ENCODE peak calls at places on chromosomes 12 and 14, in six cellular contexts. N is GM12892, A is GM12878, M is K562, O is H1, W is HepG2. Y is an unnamed sample.

GRCh38 chr14:60970146-60970545 is 10.7 kb downstream of the TRMT5 start:
- DNase-seq in N (no peak), A (no peak), M (no peak), O (no peak), W (no peak), Y (no peak)

GRCh38 chr12:130454296-130454695 is 116.6 kb downstream of the PIWIL1 start:
- DNase-seq in N (no peak), A (no peak), M (no peak), O (no peak), W (no peak), Y (no peak)

GRCh38 chr14:30382221-30382620 is 176.7 kb upstream of the G2E3 start:
- DNase-seq in N (no peak), A (no peak), M (no peak), O (no peak), W (no peak), Y (no peak)

GRCh38 chr14:105487986-105488777 is 1.5 kb downstream of the CRIP1 start:
- DNase-seq in N (no peak), A (no peak), M (no peak), O (no peak), W (no peak), Y (no peak)

GRCh38 chr14:71011479-71011878 is 104.2 kb downstream of the PCNX1 start:
- DNase-seq in N (no peak), A (no peak), M (no peak), O (no peak), W (no peak), Y (no peak)

GRCh38 chr12:105705235-105705634 is 374.7 kb downstream of the C12orf75 start:
- DNase-seq in N (no peak), A (no peak), M (no peak), O (no peak), W (no peak), Y (no peak)

GRCh38 chr12:124025661-124026060 is 52.6 kb downstream of the ZNF664 start:
- DNase-seq in N (no peak), A (no peak), M (no peak), O (no peak), W (no peak), Y (no peak)

GRCh38 chr12:63521706-63522105 is 146.6 kb downstream of the DPY19L2 start:
- DNase-seq in N (no peak), A (no peak), M (no peak), O (no peak), W (no peak), Y (no peak)

GRCh38 chr12:25065035-25065434 is 116.1 kb upstream of the BCAT1 start:
- DNase-seq in N (no peak), A (no peak), M (no peak), O (no peak), W (no peak), Y (no peak)

GRCh38 chr12:105485321-105485910 is 154.9 kb downstream of the C12orf75 start:
- DNase-seq in N (no peak), A (no peak), M (no peak), O (no peak), W (no peak), Y (no peak)

GRCh38 chr12:104519190-104519857 is 62.6 kb downstream of the CHST11 start:
- DNase-seq in N (no peak), A (no peak), M (no peak), O (no peak), W (no peak), Y (no peak)

GRCh38 chr14:79424462-79424861 is 786.8 kb downstream of the DIO2 start:
- DNase-seq in N (no peak), A (no peak), M (no peak), O (no peak), W (no peak), Y (no peak)

GRCh38 chr12:52335598-52336262 is 14.5 kb upstream of the KRT83 start:
- DNase-seq in N (no peak), A (no peak), M (no peak), O (no peak), W (no peak), Y (no peak)

GRCh38 chr14:105375635-105376057 is 22.7 kb upstream of the TEX22 start:
- DNase-seq in N (no peak), A (no peak), M (no peak), O (no peak), W (no peak), Y (no peak)

GRCh38 chr14:100292776-100293461 is 13.3 kb downstream of the SLC25A29 start:
- DNase-seq in N (no peak), A (no peak), M (no peak), O (no peak), W (no peak), Y (no peak)

GRCh38 chr14:91059576-91060471 is 617 bp downstream of the RPS6KA5 start:
- DNase-seq in N (peak), A (no peak), M (peak), O (peak), W (peak), Y (peak)

GRCh38 chr14:22900088-22900799 is 17.2 kb downstream of the REM2 start:
- DNase-seq in N (no peak), A (peak), M (peak), O (no peak), W (peak), Y (no peak)

GRCh38 chr12:32395031-32395430 is 4.3 kb upstream of the FGD4 start:
- DNase-seq in N (no peak), A (no peak), M (no peak), O (no peak), W (no peak), Y (no peak)

GRCh38 chr12:46402861-46403731 is 30.5 kb upstream of the SLC38A2 start:
- DNase-seq in N (no peak), A (no peak), M (no peak), O (no peak), W (peak), Y (no peak)

GRCh38 chr14:26281280-26281998 is 316.4 kb downstream of the NOVA1 start:
- DNase-seq in N (no peak), A (no peak), M (peak), O (no peak), W (peak), Y (no peak)

GRCh38 chr14:96096639-96097610 is 57.8 kb downstream of the C14orf132 start:
- DNase-seq in N (no peak), A (no peak), M (no peak), O (no peak), W (no peak), Y (no peak)

DNA sequence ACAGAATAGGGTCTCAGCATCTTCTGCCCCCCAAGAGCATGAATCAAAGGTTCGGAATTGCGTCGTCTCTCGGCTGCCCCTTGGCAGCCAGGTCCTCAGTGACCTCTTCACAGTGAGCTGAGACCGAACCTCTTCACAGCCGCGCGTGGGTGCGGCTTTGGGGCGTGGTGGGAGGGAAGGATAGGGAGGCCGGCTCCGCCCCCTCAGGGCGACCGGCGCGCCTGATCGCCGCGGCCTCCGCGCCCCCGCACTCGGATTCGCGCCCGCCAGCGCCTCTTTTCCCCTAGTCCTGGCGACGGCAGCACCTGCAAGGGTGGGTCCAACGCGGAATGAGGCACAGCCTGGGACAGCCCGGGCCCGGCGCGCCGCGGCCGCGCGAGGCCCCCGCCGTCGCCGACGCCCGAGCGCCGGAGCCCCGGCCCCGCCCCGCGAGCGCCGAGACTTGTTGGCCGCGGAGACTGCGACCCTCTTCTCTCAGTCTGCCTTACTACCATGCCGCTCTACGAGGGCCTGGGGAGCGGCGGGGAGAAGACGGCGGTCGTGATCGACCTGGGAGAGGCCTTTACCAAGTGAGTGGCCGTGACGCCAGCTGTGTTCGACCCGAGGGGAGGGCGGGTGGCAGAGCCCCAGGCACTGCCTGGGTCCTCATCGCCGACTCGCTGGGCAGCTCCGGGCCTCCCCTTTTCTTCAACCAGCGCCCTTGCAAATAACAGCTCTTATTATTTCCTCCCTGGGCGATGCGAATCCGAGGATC is at the start of gene ACTR10:
- DNase-seq in N (peak), A (peak), M (peak), O (peak), W (peak), Y (peak)
- TF ChIP-seq POLR2A in N (peak), A (peak), M (peak), O (peak), W (peak), Y (peak)

GRCh38 chr12:121392325-121392716 is 7.6 kb upstream of the RNF34 start:
- DNase-seq in N (no peak), A (no peak), M (no peak), O (no peak), W (no peak), Y (no peak)

GRCh38 chr12:121388421-121388981 is 11.4 kb upstream of the RNF34 start:
- DNase-seq in N (no peak), A (no peak), M (peak), O (no peak), W (peak), Y (no peak)

GRCh38 chr12:121397521-121397920 is 2.4 kb upstream of the RNF34 start:
- DNase-seq in N (no peak), A (no peak), M (no peak), O (no peak), W (no peak), Y (no peak)

GRCh38 chr12:121390856-121391255 is 9.1 kb upstream of the RNF34 start:
- DNase-seq in N (no peak), A (no peak), M (no peak), O (no peak), W (no peak), Y (no peak)

GRCh38 chr12:121391619-121392324 is 8.1 kb upstream of the RNF34 start:
- DNase-seq in N (no peak), A (peak), M (peak), O (no peak), W (no peak), Y (peak)
- TF ChIP-seq TAF1 in N (no peak), A (no peak), M (no peak), O (no peak), W (no peak), Y (no peak)

GRCh38 chr12:127393896-127394295 is 873.1 kb upstream of the TMEM132C start:
- DNase-seq in N (no peak), A (no peak), M (no peak), O (no peak), W (no peak), Y (no peak)
- TF ChIP-seq POLR2A in N (no peak), A (no peak), M (no peak), O (no peak), W (no peak), Y (no peak)

DNA sequence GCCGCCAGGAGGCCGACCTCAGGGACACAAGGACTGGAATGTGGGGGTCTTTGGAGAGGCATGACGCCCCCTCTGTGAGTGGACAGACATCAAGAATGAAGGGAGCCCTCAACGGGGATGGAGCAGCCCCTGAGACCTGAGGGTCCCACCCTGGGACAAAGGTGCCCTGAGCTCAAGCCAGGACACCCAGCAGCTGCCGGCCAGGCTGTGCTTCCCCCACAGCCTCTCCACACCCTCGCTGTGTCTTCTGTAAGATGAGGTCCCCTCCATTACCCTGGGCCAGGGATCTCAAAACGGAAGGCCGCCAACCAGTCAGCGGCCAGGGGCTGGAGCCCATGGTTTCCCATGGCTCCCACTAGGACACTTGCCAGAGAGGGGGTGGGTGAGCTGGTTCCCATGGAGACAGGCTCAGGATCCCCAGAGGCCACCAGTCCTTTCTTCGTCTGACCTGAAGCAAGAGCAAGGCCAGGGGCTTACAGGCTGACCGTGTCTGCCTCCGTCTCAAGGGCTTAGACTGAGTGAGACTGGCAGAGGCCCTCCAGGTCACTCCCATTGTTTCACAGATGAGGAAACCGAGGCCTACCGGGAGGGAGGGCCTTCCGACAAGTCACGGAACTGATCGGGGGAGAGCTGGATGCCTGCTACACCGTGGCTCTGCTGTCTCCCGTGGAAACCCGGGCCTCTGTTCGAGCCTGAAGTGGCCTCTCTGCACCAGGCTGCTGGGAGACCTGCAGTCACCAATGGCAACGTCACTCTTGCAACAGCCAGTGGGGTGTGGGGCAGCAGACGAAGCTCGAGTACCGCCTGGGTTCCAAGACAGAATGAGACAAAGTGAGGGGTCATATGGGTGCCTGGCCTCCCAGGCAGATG is 91.7 kb upstream of the DIO3 start:
- DNase-seq in N (no peak), A (no peak), M (no peak), O (no peak), W (no peak), Y (no peak)
- TF ChIP-seq TAF1 in N (no peak), A (no peak), M (no peak), O (no peak), W (no peak), Y (no peak)

GRCh38 chr12:16346931-16347330 is 514 bp upstream of the MGST1 start:
- DNase-seq in N (no peak), A (no peak), M (no peak), O (no peak), W (peak), Y (no peak)

GRCh38 chr12:16350682-16351081 is 3.2 kb downstream of the MGST1 start:
- DNase-seq in N (no peak), A (no peak), M (no peak), O (no peak), W (peak), Y (no peak)

GRCh38 chr12:16348435-16349131 is 1.1 kb downstream of the MGST1 start:
- DNase-seq in N (no peak), A (peak), M (no peak), O (no peak), W (no peak), Y (no peak)

GRCh38 chr12:16347391-16348298 is at the start of gene MGST1:
- DNase-seq in N (no peak), A (peak), M (peak), O (peak), W (peak), Y (peak)

GRCh38 chr12:16349132-16349463 is 1.7 kb downstream of the MGST1 start:
- DNase-seq in N (no peak), A (no peak), M (peak), O (no peak), W (peak), Y (no peak)
- TF ChIP-seq POLR2A in N (no peak), A (no peak), M (no peak), O (no peak), W (peak), Y (no peak)

GRCh38 chr12:116150001-116150400 is 127.5 kb downstream of the MED13L start:
- DNase-seq in N (no peak), A (no peak), M (no peak), O (no peak), W (no peak), Y (no peak)
- TF ChIP-seq TAF1 in N (no peak), A (no peak), M (no peak), O (no peak), W (no peak), Y (no peak)